ENCODE peak calls at places on chromosomes 6 and 20, in eight cellular contexts. D is stomach, Y is HTR-8/SVneo, R is IMR-90, A is ureter, F is activated T-helper 1 cell treated with Interleukin-2 at 50 U/mL for 16 hours, Z is ACHN, U is mucosa of descending colon. T is an unnamed sample.

GRCh38 chr6:132405143-132405915 is 4.1 kb upstream of the MOXD1 start:
- DNase-seq in Z (no peak), A (no peak), D (no peak), Y (no peak), U (no peak), F (no peak), R (peak), T (no peak)

GRCh38 chr20:62662422-62662821 is 20.1 kb downstream of the SLCO4A1 start:
- DNase-seq in A (no peak), Z (no peak), D (no peak), F (no peak), Y (no peak), R (peak), U (no peak), T (no peak)

GRCh38 chr6:141395443-141396008 is 737.2 kb upstream of the GJE1 start:
- DNase-seq in R (no peak), U (no peak), Y (no peak), F (no peak), D (no peak), A (no peak), Z (no peak), T (no peak)

GRCh38 chr6:25601797-25602679 is 50.0 kb upstream of the SCGN start:
- DNase-seq in Z (peak), Y (peak), F (no peak), A (no peak), R (peak), U (no peak), D (no peak), T (no peak)

GRCh38 chr6:157346371-157346770 is 23.1 kb upstream of the TMEM242 start:
- DNase-seq in D (no peak), Z (no peak), U (no peak), A (no peak), Y (no peak), F (no peak), R (no peak), T (no peak)

GRCh38 chr20:17708675-17709360 is 9.1 kb downstream of the BANF2 start:
- DNase-seq in A (no peak), Z (no peak), U (no peak), D (no peak), R (peak), F (no peak), Y (no peak), T (no peak)

GRCh38 chr6:158233214-158233795 is 65.2 kb downstream of the GTF2H5 start:
- DNase-seq in F (no peak), Z (no peak), Y (no peak), U (no peak), D (no peak), A (no peak), R (no peak), T (no peak)

GRCh38 chr6:6612308-6612707 is 23.8 kb downstream of the LY86 start:
- DNase-seq in Z (no peak), Y (no peak), D (no peak), F (no peak), U (no peak), A (no peak), R (no peak), T (no peak)

GRCh38 chr6:79676785-79677736 is 45.9 kb downstream of the SH3BGRL2 start:
- DNase-seq in F (no peak), D (no peak), Z (no peak), U (no peak), A (no peak), R (no peak), Y (no peak), T (no peak)

GRCh38 chr6:153043719-153044118 is 41.2 kb upstream of the MTRF1L start:
- DNase-seq in D (no peak), R (no peak), A (no peak), F (no peak), U (peak), Z (no peak), Y (no peak), T (no peak)

GRCh38 chr6:34771727-34772126 is 14.4 kb downstream of the SNRPC start:
- DNase-seq in Y (no peak), F (no peak), U (no peak), Z (peak), R (peak), D (no peak), A (no peak), T (no peak)

GRCh38 chr20:1002682-1003561 is 811 bp upstream of the RSPO4 start:
- DNase-seq in Y (no peak), Z (no peak), R (no peak), F (no peak), A (no peak), D (no peak), U (no peak), T (no peak)

GRCh38 chr6:31763617-31763940 is 1.1 kb downstream of the SAPCD1 start:
- DNase-seq in Y (peak), D (no peak), F (no peak), A (no peak), U (no peak), R (peak), Z (no peak), T (no peak)

GRCh38 chr6:26155066-26155925 is 68.1 kb downstream of the HFE start:
- DNase-seq in A (no peak), U (peak), R (no peak), Y (no peak), D (no peak), F (no peak), Z (peak), T (no peak)

GRCh38 chr6:43668151-43669028 is 19.2 kb downstream of the MRPS18A start:
- DNase-seq in A (peak), F (no peak), U (peak), Y (peak), D (peak), R (peak), Z (peak), T (no peak)

GRCh38 chr6:37657117-37657886 is 40.4 kb downstream of the MDGA1 start:
- DNase-seq in R (peak), U (no peak), F (no peak), Z (peak), A (peak), D (peak), Y (peak), T (no peak)

GRCh38 chr6:156779206-156780116 is 2.3 kb downstream of the ARID1B start:
- DNase-seq in A (peak), F (peak), R (no peak), U (peak), D (peak), Y (no peak), Z (peak), T (no peak)

GRCh38 chr6:122869437-122870024 is 80.5 kb downstream of the SMPDL3A start:
- DNase-seq in F (no peak), A (no peak), D (peak), R (peak), Y (peak), Z (peak), U (no peak), T (peak)

GRCh38 chr20:38212806-38213606 is 47.5 kb downstream of the KIAA1755 start:
- DNase-seq in Y (no peak), D (no peak), U (no peak), F (no peak), R (no peak), A (no peak), Z (no peak), T (no peak)

GRCh38 chr6:151230277-151230577 is 9.5 kb upstream of the AKAP12 start:
- DNase-seq in Z (no peak), D (no peak), A (no peak), U (no peak), F (no peak), Y (no peak), R (no peak), T (no peak)

GRCh38 chr6:85402071-85402470 is 47.8 kb upstream of the NT5E start:
- DNase-seq in R (no peak), A (no peak), D (no peak), Z (no peak), F (no peak), U (no peak), Y (no peak), T (no peak)

GRCh38 chr6:119147101-119148053 is 68.9 kb upstream of the FAM184A start:
- DNase-seq in D (peak), R (peak), Y (peak), Z (peak), F (no peak), A (no peak), U (no peak), T (no peak)

GRCh38 chr20:6792789-6793188 is 25.3 kb downstream of the BMP2 start:
- DNase-seq in U (no peak), Y (no peak), D (no peak), R (no peak), F (no peak), Z (no peak), A (no peak), T (no peak)

GRCh38 chr6:159002432-159003160 is 2.6 kb upstream of the RSPH3 start:
- DNase-seq in D (no peak), U (no peak), A (no peak), F (no peak), R (peak), Z (no peak), Y (peak), T (no peak)

GRCh38 chr6:89002523-89002922 is 39.1 kb upstream of the RNGTT start:
- DNase-seq in Z (no peak), U (no peak), Y (no peak), R (no peak), A (no peak), D (no peak), F (no peak), T (no peak)

GRCh38 chr6:71157350-71157749 is 131.3 kb upstream of the OGFRL1 start:
- DNase-seq in A (no peak), Z (no peak), R (no peak), F (no peak), D (no peak), U (no peak), Y (no peak), T (no peak)

GRCh38 chr6:3549314-3549940 is 92.6 kb upstream of the SLC22A23 start:
- DNase-seq in Y (no peak), U (no peak), D (no peak), R (no peak), A (no peak), F (no peak), Z (no peak), T (no peak)